ENCODE peak calls at places on chromosomes 13 and 19, in nine cellular contexts. Q, S, P, X, W, J, U, Y and A are unnamed samples.

GRCh38 chr13:51063909-51064308 is 47.2 kb downstream of the C13orf42 start:
- DNase-seq in Q (no peak), S (no peak), P (no peak), X (no peak), W (no peak), J (no peak), U (no peak), Y (no peak), A (no peak)

GRCh38 chr19:55117063-55117635 is 288 bp downstream of the PPP1R12C start:
- DNase-seq in Q (no peak), S (no peak), P (no peak), X (peak), W (no peak), J (peak), U (no peak), Y (peak), A (no peak)

GRCh38 chr19:17671906-17672305 is 16.2 kb downstream of the UNC13A start:
- DNase-seq in Q (no peak), S (no peak), P (peak), X (no peak), W (no peak), J (no peak), U (peak), Y (no peak), A (no peak)

GRCh38 chr19:27851543-27852060 is 1361.3 kb downstream of the UQCRFS1 start:
- DNase-seq in Q (no peak), S (no peak), P (no peak), X (no peak), W (no peak), J (no peak), U (no peak), Y (no peak), A (no peak)

GRCh38 chr19:17035842-17036424 is 9.3 kb upstream of the CPAMD8 start:
- DNase-seq in Q (no peak), S (no peak), P (peak), X (no peak), W (no peak), J (no peak), U (no peak), Y (no peak), A (no peak)

GRCh38 chr19:40348961-40349507 is 539 bp downstream of the PLD3 start:
- DNase-seq in Q (peak), S (no peak), P (no peak), X (no peak), W (no peak), J (no peak), U (no peak), Y (no peak), A (no peak)

GRCh38 chr13:41465215-41465907 is 8.0 kb downstream of the RGCC start:
- DNase-seq in Q (no peak), S (no peak), P (no peak), X (peak), W (peak), J (peak), U (peak), Y (no peak), A (no peak)

GRCh38 chr13:79508224-79508961 is 27.4 kb downstream of the NDFIP2 start:
- DNase-seq in Q (no peak), S (no peak), P (no peak), X (no peak), W (no peak), J (no peak), U (no peak), Y (no peak), A (no peak)

GRCh38 chr19:10812902-10813404 is 23.1 kb downstream of the TMED1 start:
- DNase-seq in Q (no peak), S (peak), P (no peak), X (peak), W (peak), J (no peak), U (no peak), Y (no peak), A (no peak)

GRCh38 chr13:91719033-91719432 is 320.6 kb downstream of the GPC5 start:
- DNase-seq in Q (no peak), S (peak), P (no peak), X (peak), W (no peak), J (peak), U (no peak), Y (no peak), A (no peak)

GRCh38 chr13:32415019-32415418 is 12.9 kb downstream of the N4BP2L1 start:
- DNase-seq in Q (no peak), S (no peak), P (peak), X (no peak), W (no peak), J (no peak), U (no peak), Y (no peak), A (no peak)

GRCh38 chr19:11506101-11506555 is 489 bp upstream of the ZNF653 start:
- DNase-seq in Q (no peak), S (no peak), P (no peak), X (no peak), W (no peak), J (peak), U (no peak), Y (no peak), A (no peak)

GRCh38 chr13:36709136-36709895 is 35.5 kb downstream of the SERTM1 start:
- DNase-seq in Q (no peak), S (no peak), P (no peak), X (no peak), W (no peak), J (no peak), U (no peak), Y (no peak), A (no peak)

GRCh38 chr19:48962029-48962848 is 2.9 kb upstream of the FTL start:
- DNase-seq in Q (no peak), S (peak), P (peak), X (peak), W (peak), J (peak), U (peak), Y (no peak), A (no peak)

GRCh38 chr13:42377640-42378382 is 105.9 kb downstream of the AKAP11 start:
- DNase-seq in Q (no peak), S (no peak), P (no peak), X (no peak), W (no peak), J (no peak), U (peak), Y (no peak), A (no peak)

GRCh38 chr13:103291226-103291625 is 225.0 kb upstream of the SLC10A2 start:
- DNase-seq in Q (no peak), S (no peak), P (no peak), X (no peak), W (no peak), J (no peak), U (no peak), Y (no peak), A (no peak)

GRCh38 chr19:30236587-30236986 is 135.6 kb upstream of the ZNF536 start:
- DNase-seq in Q (no peak), S (no peak), P (no peak), X (no peak), W (no peak), J (no peak), U (no peak), Y (no peak), A (no peak)

GRCh38 chr13:99228737-99229691 is 28.4 kb downstream of the UBAC2 start:
- DNase-seq in Q (no peak), S (peak), P (no peak), X (peak), W (peak), J (no peak), U (peak), Y (no peak), A (no peak)

GRCh38 chr19:29724102-29724641 is 9.1 kb upstream of the C19orf12 start:
- DNase-seq in Q (no peak), S (no peak), P (peak), X (no peak), W (no peak), J (no peak), U (no peak), Y (peak), A (no peak)

GRCh38 chr13:48585456-48585840 is 52.6 kb upstream of the RCBTB2 start:
- DNase-seq in Q (peak), S (peak), P (no peak), X (no peak), W (no peak), J (no peak), U (no peak), Y (no peak), A (peak)

GRCh38 chr13:74819549-74819948 is 662.4 kb downstream of the TBC1D4 start:
- DNase-seq in Q (no peak), S (no peak), P (no peak), X (no peak), W (no peak), J (no peak), U (no peak), Y (no peak), A (no peak)

GRCh38 chr19:3369337-3370213 is 3.2 kb downstream of the NFIC start:
- DNase-seq in Q (no peak), S (no peak), P (peak), X (peak), W (no peak), J (peak), U (no peak), Y (peak), A (no peak)

GRCh38 chr13:105721056-105721455 is 814.4 kb downstream of the EFNB2 start:
- DNase-seq in Q (no peak), S (no peak), P (no peak), X (no peak), W (no peak), J (no peak), U (no peak), Y (no peak), A (no peak)

GRCh38 chr13:91349992-91350911 is 2.8 kb downstream of the MIR17HG start:
- DNase-seq in Q (no peak), S (no peak), P (no peak), X (no peak), W (no peak), J (no peak), U (no peak), Y (no peak), A (no peak)

GRCh38 chr19:12772323-12772722 is 3.0 kb downstream of the HOOK2 start:
- DNase-seq in Q (no peak), S (no peak), P (no peak), X (no peak), W (no peak), J (peak), U (no peak), Y (no peak), A (no peak)

GRCh38 chr13:111622051-111622531 is 301.6 kb downstream of the TEX29 start:
- DNase-seq in Q (no peak), S (no peak), P (peak), X (no peak), W (no peak), J (no peak), U (no peak), Y (no peak), A (no peak)

GRCh38 chr13:33204130-33204927 is 81.2 kb downstream of the STARD13 start:
- DNase-seq in Q (no peak), S (no peak), P (no peak), X (no peak), W (no peak), J (peak), U (no peak), Y (no peak), A (no peak)